ENCODE peak calls at places on chromosomes 11 and 22, in five cellular contexts. P is mammary epithelial cell, T is choroid plexus epithelial cell, X is A549, D is HFF-Myc. L is an unnamed sample.

GRCh38 chr11:92406472-92406871 is 181.9 kb downstream of the FAT3 start:
- DNase-seq in D (no peak), P (peak), T (no peak), X (no peak), L (no peak)

GRCh38 chr11:1083621-1084551 is 9.2 kb downstream of the MUC2 start:
- DNase-seq in D (no peak), X (no peak), T (no peak), P (peak), L (no peak)

GRCh38 chr11:27910186-27910941 is 197.6 kb downstream of the KIF18A start:
- DNase-seq in X (peak), D (no peak), P (peak), T (peak), L (no peak)

GRCh38 chr11:96242191-96242845 is 100.7 kb downstream of the MAML2 start:
- DNase-seq in D (no peak), P (no peak), T (peak), X (no peak), L (peak)

GRCh38 chr22:17867160-17867785 is 93.0 kb upstream of the BID start:
- DNase-seq in X (no peak), P (no peak), D (no peak), T (no peak), L (no peak)

GRCh38 chr11:68828957-68829356 is 12.8 kb downstream of the CPT1A start:
- DNase-seq in T (no peak), P (no peak), X (no peak), D (no peak), L (no peak)

GRCh38 chr11:103109818-103110388 is 677 bp downstream of the DYNC2H1 start:
- DNase-seq in T (no peak), X (peak), P (no peak), D (no peak), L (no peak)

GRCh38 chr22:49995413-49996191 is 17.0 kb downstream of the IL17REL start:
- DNase-seq in T (no peak), P (no peak), X (no peak), D (no peak), L (no peak)

GRCh38 chr22:45882881-45883810 is 93.8 kb downstream of the WNT7B start:
- DNase-seq in T (no peak), X (no peak), P (peak), D (no peak), L (no peak)

GRCh38 chr22:29621761-29622526 is 18.5 kb downstream of the NF2 start:
- DNase-seq in X (peak), D (peak), P (peak), T (peak), L (peak)

GRCh38 chr11:132064987-132065620 is 694.7 kb downstream of the NTM start:
- DNase-seq in P (peak), D (peak), T (peak), X (peak), L (peak)

GRCh38 chr22:46119729-46120419 is 30.5 kb upstream of the PPARA start:
- DNase-seq in T (peak), P (no peak), X (peak), D (no peak), L (peak)

GRCh38 chr22:46319319-46319718 is 16.2 kb upstream of the TRMU start:
- DNase-seq in P (no peak), X (no peak), D (no peak), T (no peak), L (no peak)

GRCh38 chr22:34567367-34567766 is 498.6 kb upstream of the ISX start:
- DNase-seq in T (no peak), X (no peak), D (no peak), P (peak), L (no peak)

GRCh38 chr22:30921108-30921507 is 47.5 kb downstream of the MORC2 start:
- DNase-seq in T (no peak), D (no peak), P (peak), X (no peak), L (no peak)

GRCh38 chr22:49671331-49672012 is 156.2 kb downstream of the BRD1 start:
- DNase-seq in T (no peak), X (no peak), D (no peak), P (no peak), L (no peak)

GRCh38 chr11:78195917-78196545 is 7.3 kb downstream of the USP35 start:
- DNase-seq in X (no peak), T (no peak), P (no peak), D (no peak), L (no peak)
- H3K4me3 ChIP-seq in X (no peak), T (no peak), P (no peak), D (no peak), L (no peak)

GRCh38 chr11:4546876-4547275 is 1.9 kb downstream of the OR52M1 start:
- DNase-seq in X (peak), D (no peak), T (no peak), P (no peak), L (no peak)

GRCh38 chr11:4543561-4543960 is 1.4 kb upstream of the OR52M1 start:
- DNase-seq in T (no peak), X (peak), P (peak), D (no peak), L (peak)

GRCh38 chr11:4539603-4540219 is 5.3 kb upstream of the OR52M1 start:
- DNase-seq in T (peak), P (peak), X (peak), D (no peak), L (peak)

GRCh38 chr11:4544891-4545290 is at the start of gene OR52M1:
- DNase-seq in P (no peak), X (no peak), T (no peak), D (no peak), L (no peak)

GRCh38 chr11:4541071-4541470 is 3.9 kb upstream of the OR52M1 start:
- DNase-seq in P (no peak), T (no peak), X (no peak), D (no peak), L (no peak)
- TF ChIP-seq CTCF in P (no peak), T (no peak), X (no peak), D (no peak), L (no peak)

GRCh38 chr11:117950999-117951961 is 22.1 kb upstream of the TMPRSS13 start:
- DNase-seq in T (no peak), P (no peak), X (no peak), D (no peak), L (no peak)

GRCh38 chr11:117949062-117949461 is 19.9 kb upstream of the TMPRSS13 start:
- DNase-seq in X (no peak), D (no peak), T (no peak), P (no peak), L (no peak)

GRCh38 chr11:117950320-117950719 is 21.1 kb upstream of the TMPRSS13 start:
- DNase-seq in D (no peak), P (no peak), X (no peak), T (peak), L (peak)

GRCh38 chr11:117958949-117959348 is 27.2 kb upstream of the IL10RA start:
- DNase-seq in P (no peak), X (no peak), T (no peak), D (no peak), L (no peak)

DNA sequence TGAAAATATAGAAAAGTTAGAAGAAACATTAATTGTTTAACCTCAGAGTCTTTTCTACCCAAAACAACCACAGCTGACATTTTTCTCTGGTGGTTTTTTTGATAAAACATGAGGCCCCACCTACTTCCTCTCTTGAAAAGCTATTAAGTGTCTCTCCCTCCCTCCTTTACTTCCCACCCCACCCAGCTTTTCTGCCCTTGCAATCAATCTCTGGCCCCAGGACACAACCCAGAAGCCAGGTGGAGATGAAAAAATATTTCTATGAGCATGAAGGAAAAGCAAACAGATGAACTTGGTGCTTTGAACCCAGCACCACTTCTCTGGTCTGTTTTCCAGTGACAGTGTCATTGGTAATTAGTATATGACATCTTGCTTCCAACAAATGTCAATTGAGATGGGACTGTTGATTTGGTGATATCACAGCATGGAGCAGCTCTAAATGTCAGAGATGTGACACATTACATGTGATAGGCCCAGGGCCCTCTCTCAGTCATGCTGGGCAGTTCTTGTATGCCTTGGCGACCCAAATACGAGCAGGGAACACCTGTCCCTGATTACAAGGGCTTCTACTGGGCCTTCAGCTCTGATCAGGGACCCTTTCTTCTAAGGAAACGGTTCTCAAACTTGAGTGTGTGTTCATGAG is 23.9 kb upstream of the TMPRSS13 start:
- DNase-seq in X (no peak), D (no peak), P (no peak), T (no peak), L (no peak)
- H3K4me3 ChIP-seq in X (no peak), D (no peak), P (no peak), T (no peak), L (no peak)

DNA sequence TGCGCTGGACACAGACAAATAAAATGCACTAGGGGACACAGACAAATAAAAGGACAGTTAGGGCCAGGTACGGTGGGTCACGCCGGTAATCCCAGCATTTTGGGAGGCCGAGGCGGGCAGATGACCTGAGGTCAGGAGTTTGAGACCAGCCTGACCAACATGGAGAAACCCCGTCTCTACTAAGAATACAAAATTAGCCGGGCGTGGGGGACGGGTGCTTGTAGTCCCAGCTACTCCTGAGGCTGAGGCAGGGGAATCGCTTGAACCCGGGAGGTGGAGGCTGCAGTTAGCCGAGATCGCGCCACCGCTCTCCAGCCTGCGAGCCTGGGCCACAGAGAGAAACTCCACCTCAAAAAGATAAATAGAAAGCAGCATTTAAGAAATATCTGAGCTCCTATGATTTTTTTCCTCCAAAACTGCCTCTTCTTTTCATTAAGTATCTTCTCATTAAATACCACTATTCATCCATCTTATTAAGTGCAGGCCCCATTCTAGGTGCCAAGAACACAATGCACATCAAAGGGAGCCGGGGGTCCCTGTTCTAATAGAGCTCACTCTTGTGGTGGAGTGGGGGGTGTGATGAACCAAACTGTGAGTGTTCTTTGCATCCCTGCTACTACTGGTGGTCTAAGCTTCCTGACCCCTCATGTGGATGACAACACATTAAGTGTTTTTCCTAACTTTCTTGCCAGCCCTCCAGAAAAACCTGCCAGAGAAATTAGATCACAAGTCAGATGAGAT is 766 bp upstream of the ZNHIT2 start:
- DNase-seq in P (no peak), X (no peak), D (no peak), T (no peak), L (no peak)
- TF ChIP-seq CTCF in P (no peak), X (no peak), D (no peak), T (no peak), L (no peak)

DNA sequence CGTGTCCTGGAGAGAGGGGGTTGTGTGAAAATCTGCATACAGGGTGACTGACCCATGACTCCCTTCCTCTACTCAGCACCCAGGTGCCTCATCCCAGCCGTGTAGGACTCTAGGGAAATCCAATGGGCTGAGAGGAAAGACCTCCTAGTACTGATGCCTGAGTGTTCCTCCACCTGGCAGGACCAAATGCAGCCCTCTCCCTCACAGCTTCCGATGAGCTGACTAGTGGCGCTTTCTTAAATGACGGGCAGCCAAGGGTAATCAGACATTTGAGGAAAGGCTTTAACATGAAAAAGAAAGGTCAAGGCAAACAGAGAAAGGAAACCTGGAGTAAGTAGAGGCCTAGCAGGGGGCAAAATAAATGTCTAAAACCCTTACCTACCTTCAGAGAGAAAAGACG is 5.0 kb upstream of the KCNJ1 start:
- DNase-seq in T (no peak), X (no peak), D (no peak), P (no peak), L (no peak)
- H3K4me3 ChIP-seq in T (no peak), X (no peak), D (no peak), P (no peak), L (no peak)

GRCh38 chr22:39519681-39520053 is 695 bp upstream of the ATF4 start:
- DNase-seq in D (no peak), T (no peak), P (peak), X (peak), L (no peak)
- TF ChIP-seq CTCF in D (no peak), T (peak), P (no peak), X (peak), L (peak)

GRCh38 chr11:82960000-82960778 is 58.7 kb downstream of the DDIAS start:
- DNase-seq in T (no peak), X (no peak), P (no peak), D (no peak), L (no peak)
- H3K4me3 ChIP-seq in T (no peak), X (no peak), P (no peak), D (no peak), L (no peak)

GRCh38 chr22:38125038-38125610 is 14.6 kb upstream of the BAIAP2L2 start:
- DNase-seq in X (no peak), T (no peak), D (no peak), P (no peak), L (no peak)
- TF ChIP-seq CTCF in X (no peak), T (no peak), D (no peak), P (no peak), L (no peak)

GRCh38 chr11:12377106-12377823 is at the start of gene PARVA:
- DNase-seq in X (peak), P (peak), T (peak), D (peak), L (peak)

GRCh38 chr11:12380565-12381325 is 3.4 kb downstream of the PARVA start:
- DNase-seq in T (no peak), D (no peak), P (peak), X (no peak), L (no peak)

GRCh38 chr11:12381875-12382274 is 4.5 kb downstream of the PARVA start:
- DNase-seq in X (no peak), D (no peak), P (no peak), T (peak), L (no peak)

GRCh38 chr11:12376259-12376971 is 956 bp upstream of the PARVA start:
- DNase-seq in T (peak), X (no peak), D (peak), P (no peak), L (peak)

GRCh38 chr11:12377824-12378593 is 638 bp downstream of the PARVA start:
- DNase-seq in D (peak), P (peak), X (peak), T (peak), L (peak)
- H3K4me3 ChIP-seq in D (peak), P (peak), X (peak), T (peak), L (peak)

GRCh38 chr11:33684003-33684715 is 16.5 kb downstream of the C11orf91 start:
- DNase-seq in P (no peak), X (no peak), T (no peak), D (no peak), L (no peak)

GRCh38 chr11:33682019-33682418 is 18.6 kb downstream of the C11orf91 start:
- DNase-seq in T (no peak), P (no peak), X (no peak), D (no peak), L (no peak)

GRCh38 chr11:33687733-33688479 is 12.7 kb downstream of the C11orf91 start:
- DNase-seq in D (peak), T (peak), X (peak), P (peak), L (peak)

GRCh38 chr11:33685061-33685460 is 15.6 kb downstream of the C11orf91 start:
- DNase-seq in P (peak), X (no peak), T (no peak), D (no peak), L (peak)

GRCh38 chr11:33682446-33682845 is 18.2 kb downstream of the C11orf91 start:
- DNase-seq in D (no peak), T (no peak), X (no peak), P (peak), L (no peak)
- TF ChIP-seq CTCF in D (peak), T (peak), X (no peak), P (peak), L (no peak)

L was measured in cardiac fibroblast.